ENCODE peak calls at places on chromosome 21, in eight cellular contexts. H, N, U, L, C, D, V and Q are unnamed samples.

GRCh38 chr21:14318598-14318997 is 64.3 kb downstream of the HSPA13 start:
- DNase-seq in D (no peak), L (no peak), N (no peak), C (no peak), H (no peak), U (no peak), V (no peak), Q (no peak)

GRCh38 chr21:33478858-33479678 is 706 bp downstream of the TMEM50B start:
- DNase-seq in V (no peak), L (peak; percentile 22), C (peak; percentile 20), H (peak; percentile 15), D (no peak), N (peak; percentile 34), U (peak; percentile 27), Q (peak; percentile 29)

GRCh38 chr21:31216206-31216605 is 127.9 kb downstream of the TIAM1 start:
- DNase-seq in L (no peak), D (no peak), C (no peak), U (peak; percentile 74), N (no peak), H (no peak), V (no peak), Q (no peak)

GRCh38 chr21:14361958-14362357 is 21.0 kb downstream of the HSPA13 start:
- DNase-seq in L (peak; percentile 83), N (peak; percentile 80), U (peak; percentile 46), H (peak; percentile 77), D (no peak), C (no peak), V (no peak), Q (no peak)

GRCh38 chr21:34592120-34592561 is 22.8 kb downstream of the RCAN1 start:
- DNase-seq in D (no peak), L (peak; percentile 68), C (no peak), H (peak; percentile 43), V (no peak), U (peak; percentile 69), N (no peak), Q (no peak)

GRCh38 chr21:29610960-29611359 is 312.2 kb downstream of the BACH1 start:
- DNase-seq in V (no peak), U (peak; percentile 46), L (peak; percentile 85), C (no peak), D (no peak), N (peak; percentile 92), H (peak; percentile 76), Q (no peak)

GRCh38 chr21:42594616-42595280 is 58.7 kb upstream of the PDE9A start:
- DNase-seq in U (no peak), C (no peak), N (no peak), H (peak; percentile 10), D (no peak), L (no peak), V (no peak), Q (no peak)

GRCh38 chr21:30839304-30839703 is 9.7 kb upstream of the KRTAP7-1 start:
- DNase-seq in L (no peak), D (no peak), U (no peak), C (no peak), N (peak; percentile 28), V (peak; percentile 0), H (peak; percentile 18), Q (peak; percentile 0)

GRCh38 chr21:46554431-46555224 is 50.3 kb downstream of the S100B start:
- DNase-seq in N (no peak), V (no peak), L (no peak), U (no peak), D (no peak), C (no peak), H (no peak), Q (no peak)

GRCh38 chr21:33543505-33544129 is 779 bp downstream of the SON start:
- DNase-seq in U (no peak), L (no peak), N (no peak), D (no peak), V (no peak), H (peak; percentile 62), C (peak; percentile 71), Q (no peak)

GRCh38 chr21:29243188-29243587 is 55.5 kb upstream of the BACH1 start:
- DNase-seq in L (no peak), D (no peak), V (no peak), C (no peak), U (no peak), H (no peak), N (no peak), Q (no peak)

GRCh38 chr21:34100789-34101188 is 27.4 kb downstream of the MRPS6 start:
- DNase-seq in D (no peak), U (no peak), N (peak; percentile 20), C (no peak), H (peak; percentile 51), L (peak; percentile 15), V (no peak), Q (no peak)

GRCh38 chr21:33844104-33844889 is 71.3 kb downstream of the ATP5PO start:
- DNase-seq in N (peak; percentile 14), L (peak; percentile 30), D (no peak), H (no peak), U (no peak), V (peak; percentile 36), C (peak; percentile 66), Q (peak; percentile 61)

GRCh38 chr21:29196021-29196663 is 65.7 kb downstream of the MAP3K7CL start:
- DNase-seq in D (no peak), N (peak; percentile 98), H (peak; percentile 96), C (no peak), L (peak; percentile 95), V (no peak), U (peak; percentile 95), Q (peak; percentile 94)

GRCh38 chr21:34029724-34030528 is 43.5 kb upstream of the MRPS6 start:
- DNase-seq in N (peak; percentile 93), L (peak; percentile 83), V (peak; percentile 73), D (peak; percentile 52), H (peak; percentile 90), C (peak; percentile 49), U (peak; percentile 89), Q (peak; percentile 62)

GRCh38 chr21:19011448-19011847 is 607.9 kb upstream of the TMPRSS15 start:
- DNase-seq in L (no peak), N (no peak), H (no peak), D (no peak), C (no peak), U (no peak), V (no peak), Q (no peak)

GRCh38 chr21:25689226-25689625 is 45.5 kb downstream of the ATP5PF start:
- DNase-seq in L (no peak), C (no peak), H (peak; percentile 10), U (no peak), V (no peak), D (no peak), N (no peak), Q (peak; percentile 33)

GRCh38 chr21:29130234-29130993 is at the start of gene MAP3K7CL:
- DNase-seq in V (peak; percentile 77), C (peak; percentile 63), N (peak; percentile 99), H (peak; percentile 100), D (no peak), L (peak; percentile 100), U (peak; percentile 98), Q (peak; percentile 99)

GRCh38 chr21:43797925-43798715 is 8.7 kb downstream of the RRP1 start:
- DNase-seq in U (no peak), L (no peak), C (no peak), D (no peak), V (no peak), N (peak; percentile 32), H (peak; percentile 19), Q (no peak)
- H3K4me3 ChIP-seq in U (no peak overlapping the region), L (no peak overlapping the region), C (no peak overlapping the region), D (no peak overlapping the region), V (no peak overlapping the region), N (no peak overlapping the region), H (no peak overlapping the region), Q (no peak overlapping the region)

GRCh38 chr21:32406405-32406804 is 6.1 kb upstream of the EVA1C start:
- DNase-seq in V (no peak), N (no peak), C (no peak), H (no peak), U (no peak), D (no peak), L (no peak), Q (no peak)

DNA sequence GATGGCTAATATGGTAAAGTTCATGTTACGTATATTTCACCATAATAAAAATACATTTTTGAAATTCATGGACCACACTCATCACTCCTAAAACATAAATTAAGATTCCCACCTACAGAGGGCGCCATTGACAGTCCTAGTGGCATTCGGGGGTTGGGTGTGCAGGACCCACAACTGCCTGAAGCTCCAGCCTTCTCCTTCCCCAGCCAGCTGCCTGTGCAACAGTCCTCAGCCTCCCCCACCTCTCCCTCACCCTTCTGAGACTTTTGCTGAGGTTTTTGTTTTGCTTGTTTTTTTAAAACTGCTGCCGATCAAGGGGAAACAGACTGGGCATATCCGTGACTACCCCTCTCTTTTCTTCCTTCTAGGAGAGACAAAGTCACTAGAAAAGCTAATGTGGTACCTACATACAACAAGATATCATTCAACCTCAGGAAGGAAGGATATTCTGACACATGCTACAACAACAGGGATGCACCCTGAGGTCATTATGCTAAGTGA is 9.3 kb upstream of the EVA1C start:
- DNase-seq in U (peak; percentile 82), V (peak; percentile 66), N (peak; percentile 85), L (peak; percentile 86), D (peak; percentile 61), C (peak; percentile 70), H (peak; percentile 73), Q (peak; percentile 84)
- TF ChIP-seq CTCF in U (peak; percentile 70), V (peak; percentile 61), N (peak; percentile 61), L (peak; percentile 65), D (peak; percentile 80), C (peak; percentile 85), H (peak; percentile 76), Q (peak; percentile 61)

DNA sequence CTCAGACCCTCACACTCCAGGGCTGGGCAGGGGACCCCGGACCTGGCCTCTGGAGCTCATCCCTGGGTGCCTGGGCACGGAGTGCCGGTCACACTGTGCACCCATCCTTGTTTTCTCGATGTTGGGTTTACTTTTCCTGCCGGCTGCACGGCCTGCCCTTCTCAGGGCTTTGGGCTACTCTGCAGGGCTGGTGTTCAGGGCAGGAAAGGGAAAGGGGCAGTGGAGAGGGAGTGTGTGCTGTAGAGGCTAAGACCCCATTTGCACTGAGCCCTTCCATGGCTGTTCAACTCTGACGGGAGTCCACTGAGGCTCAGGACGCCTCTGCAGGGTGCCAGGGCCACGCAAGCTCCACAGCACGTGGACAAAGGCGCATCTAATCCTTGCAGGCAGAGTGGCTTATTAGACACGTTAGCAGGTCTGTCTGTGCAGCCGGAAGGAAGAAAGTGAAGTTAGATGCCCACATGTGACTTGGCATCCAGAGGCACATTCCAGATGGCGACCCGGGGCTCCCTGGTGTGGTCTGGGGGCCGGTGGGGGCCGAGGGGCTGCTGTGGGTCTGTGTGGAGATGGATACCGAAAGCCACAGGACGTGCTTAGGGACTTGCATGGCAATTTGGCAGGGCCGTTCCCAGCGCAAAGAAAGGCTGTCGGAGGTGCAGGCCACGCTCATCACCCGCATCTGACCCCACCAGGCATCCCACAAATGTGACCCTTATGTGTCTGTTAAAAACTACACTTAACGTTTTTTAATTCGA is 33.6 kb downstream of the COL18A1 start:
- DNase-seq in V (no peak), U (no peak), D (no peak), N (no peak), L (no peak), H (no peak), C (no peak), Q (no peak)
- H3K4me3 ChIP-seq in V (no peak overlapping the region), U (no peak overlapping the region), D (no peak overlapping the region), N (no peak overlapping the region), L (no peak overlapping the region), H (peak overlapping the region; percentile 25), C (peak overlapping the region; percentile 24), Q (peak overlapping the region; percentile 24)

DNA sequence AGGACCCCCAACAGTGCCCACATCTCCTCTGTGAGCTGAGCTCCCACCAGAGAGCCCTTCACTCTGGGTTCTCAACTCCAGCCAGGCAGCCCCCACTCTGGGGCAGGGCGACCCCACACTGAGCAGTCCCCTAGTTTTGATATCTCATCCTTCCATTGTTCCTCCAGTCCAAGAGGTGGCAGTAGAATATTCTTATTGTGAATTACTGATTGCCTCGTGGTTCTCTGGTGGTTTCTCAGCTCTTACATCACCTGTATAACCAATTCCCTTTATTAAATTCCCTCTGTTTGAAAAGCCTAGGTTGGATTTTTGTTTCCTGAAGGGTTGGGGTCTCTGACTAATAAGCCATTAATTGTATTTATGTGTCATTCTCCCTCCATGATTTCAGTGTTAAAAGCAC is 407.5 kb downstream of the SETD4 start:
- DNase-seq in V (no peak), L (no peak), C (no peak), H (no peak), U (no peak), D (no peak), N (no peak), Q (no peak)
- TF ChIP-seq CTCF in V (no peak), L (no peak), C (no peak), H (no peak), U (no peak), D (no peak), N (no peak), Q (no peak)